ENCODE peak calls at places on chromosomes 6 and 20, in four cellular contexts. E is trophoblast cell, B is neuronal stem cell, H is H1. I is an unnamed sample.
A peak's percentile ranks its signal among the peaks of the same experiment; 100 is the strongest.

GRCh38 chr20:3156811-3157619 is 2.6 kb downstream of the FASTKD5 start:
- DNase-seq in E (peak; percentile 13), B (no peak), H (no peak), I (no peak)

GRCh38 chr6:582370-582769 is 74.5 kb downstream of the HUS1B start:
- DNase-seq in E (no peak), B (peak; percentile 36), H (peak; percentile 63), I (peak; percentile 33)

GRCh38 chr20:46253391-46253790 is 54.9 kb downstream of the CDH22 start:
- DNase-seq in E (no peak), B (no peak), H (no peak), I (no peak)

GRCh38 chr6:113490356-113490755 is 366.8 kb upstream of the MARCKS start:
- DNase-seq in E (no peak), B (no peak), H (no peak), I (no peak)

GRCh38 chr6:119351005-119351394 is 1.4 kb upstream of the MAN1A1 start:
- DNase-seq in E (peak; percentile 45), B (no peak), H (no peak), I (peak; percentile 58)

GRCh38 chr20:62745279-62745958 is 36.8 kb downstream of the NTSR1 start:
- DNase-seq in E (no peak), B (no peak), H (no peak), I (no peak)

GRCh38 chr6:93266418-93266817 is 152.9 kb downstream of the EPHA7 start:
- DNase-seq in E (no peak), B (no peak), H (no peak), I (no peak)

GRCh38 chr6:36863670-36864540 is 10.7 kb downstream of the PPIL1 start:
- DNase-seq in E (no peak), B (no peak), H (no peak), I (no peak)

GRCh38 chr20:9306521-9306920 is 207.9 kb upstream of the LAMP5 start:
- DNase-seq in E (peak; percentile 7), B (no peak), H (no peak), I (peak; percentile 90)

GRCh38 chr6:72621243-72622093 is at the start of gene KCNQ5:
- DNase-seq in E (peak; percentile 14), B (no peak), H (peak; percentile 66), I (peak; percentile 28)

GRCh38 chr6:126542052-126542451 is 202.1 kb downstream of the CENPW start:
- DNase-seq in E (no peak), B (no peak), H (no peak), I (no peak)

GRCh38 chr6:126550323-126550722 is 210.4 kb downstream of the CENPW start:
- DNase-seq in E (no peak), B (no peak), H (peak; percentile 49), I (no peak)

GRCh38 chr6:126548301-126548700 is 208.4 kb downstream of the CENPW start:
- DNase-seq in E (no peak), B (no peak), H (no peak), I (no peak)

DNA sequence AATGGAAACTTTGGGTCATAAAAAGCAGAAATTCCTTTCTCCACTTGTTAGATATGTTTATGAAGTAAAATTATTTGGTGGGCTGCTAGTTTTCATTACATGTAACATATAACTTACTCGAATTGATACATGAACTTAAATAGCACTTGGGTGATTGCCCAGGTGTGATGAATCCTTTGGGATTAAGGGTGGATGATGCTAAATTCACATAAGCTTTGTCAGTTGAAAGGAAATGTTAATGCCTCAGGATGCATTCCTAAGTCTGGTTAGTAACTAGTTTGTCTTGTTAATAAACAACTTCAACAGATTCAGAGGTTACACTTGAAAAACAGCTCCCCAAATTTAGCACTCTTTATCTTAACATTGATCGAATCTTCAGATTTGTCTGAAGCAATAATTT is 206.9 kb downstream of the CENPW start:
- DNase-seq in E (no peak), B (no peak), H (no peak), I (no peak)
- H3K4me2 ChIP-seq in E (no peak overlapping the region), B (no peak overlapping the region), H (no peak overlapping the region), I (no peak overlapping the region)

DNA sequence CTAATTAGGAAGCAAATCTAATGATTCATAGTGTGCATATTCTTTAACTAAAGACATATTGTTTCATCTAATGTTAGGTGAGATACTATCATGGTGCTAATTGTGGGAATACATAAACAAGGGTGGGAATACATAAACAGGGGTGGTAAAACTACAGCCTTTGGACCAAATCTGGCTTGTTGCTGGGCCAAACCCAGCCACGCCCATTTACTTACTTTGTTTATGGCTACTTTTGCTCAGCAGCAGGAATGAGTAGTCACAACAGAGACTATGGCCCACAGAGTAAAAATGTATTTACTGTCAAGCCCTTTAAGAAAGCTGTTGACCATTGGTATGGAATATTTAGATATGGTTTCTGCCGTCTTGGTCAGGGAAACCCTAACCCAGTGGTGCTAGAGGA is 31.7 kb downstream of the FAM135A start:
- DNase-seq in E (no peak), B (no peak), H (no peak), I (no peak)
- H3K4me3 ChIP-seq in E (no peak overlapping the region), B (no peak overlapping the region), H (no peak overlapping the region), I (no peak overlapping the region)

GRCh38 chr6:139137716-139138115 is 2.8 kb downstream of the HECA start:
- DNase-seq in E (no peak), B (no peak), H (no peak), I (no peak)

GRCh38 chr6:139135578-139136545 is 982 bp downstream of the HECA start:
- DNase-seq in E (peak; percentile 54), B (no peak), H (peak; percentile 54), I (peak; percentile 43)

GRCh38 chr6:139133733-139134360 is 1.0 kb upstream of the HECA start:
- DNase-seq in E (no peak), B (no peak), H (no peak), I (no peak)

GRCh38 chr6:139133272-139133671 is 1.6 kb upstream of the HECA start:
- DNase-seq in E (peak; percentile 62), B (no peak), H (no peak), I (no peak)

GRCh38 chr6:139134817-139135577 is at the start of gene HECA:
- DNase-seq in E (peak; percentile 99), B (peak; percentile 88), H (peak; percentile 99), I (peak; percentile 95)
- H2BK12ac ChIP-seq in E (peak within 1 kb of the TSS; percentile 74), B (no peak within 1 kb of the TSS), H (peak within 1 kb of the TSS; percentile 29), I (no peak within 1 kb of the TSS)

GRCh38 chr6:106316376-106316769 is 9.2 kb downstream of the ATG5 start:
- DNase-seq in E (no peak), B (no peak), H (no peak), I (no peak)
- H3K4me2 ChIP-seq in E (no peak overlapping the region), B (no peak overlapping the region), H (no peak overlapping the region), I (no peak overlapping the region)

DNA sequence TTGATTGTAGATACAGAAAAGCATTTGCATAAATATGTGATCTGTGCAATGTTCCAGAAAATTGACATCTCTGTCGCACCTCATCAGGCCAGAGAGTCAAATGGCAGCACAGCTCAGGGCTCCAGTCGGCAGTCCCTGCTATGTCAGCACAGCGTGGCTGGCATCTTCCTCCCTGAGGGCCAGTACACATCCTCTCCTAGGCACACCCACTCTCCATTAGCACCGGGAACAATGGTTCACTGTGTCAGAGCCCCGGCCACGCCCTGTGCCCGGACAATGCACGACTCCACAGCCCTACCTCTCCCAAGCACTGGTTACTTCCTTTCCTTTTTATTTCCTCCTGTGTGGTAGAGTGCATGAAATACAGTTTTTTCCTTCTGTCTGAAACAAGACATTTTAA is 114.9 kb downstream of the FOXC1 start:
- DNase-seq in E (no peak), B (no peak), H (no peak), I (no peak)
- H3K4me3 ChIP-seq in E (no peak overlapping the region), B (no peak overlapping the region), H (no peak overlapping the region), I (no peak overlapping the region)

GRCh38 chr6:157597461-157598312 is 216.7 kb downstream of the ZDHHC14 start:
- DNase-seq in E (peak; percentile 73), B (peak; percentile 20), H (peak; percentile 71), I (peak; percentile 39)

GRCh38 chr6:157599191-157599590 is 218.2 kb downstream of the ZDHHC14 start:
- DNase-seq in E (no peak), B (no peak), H (no peak), I (no peak)

GRCh38 chr6:157596461-157596860 is 215.5 kb downstream of the ZDHHC14 start:
- DNase-seq in E (no peak), B (no peak), H (no peak), I (peak; percentile 15)

GRCh38 chr6:157595768-157596167 is 214.8 kb downstream of the ZDHHC14 start:
- DNase-seq in E (no peak), B (no peak), H (no peak), I (no peak)

GRCh38 chr6:157596886-157597285 is 215.9 kb downstream of the ZDHHC14 start:
- DNase-seq in E (no peak), B (no peak), H (no peak), I (peak; percentile 64)
- H2BK12ac ChIP-seq in E (no peak overlapping the region), B (no peak overlapping the region), H (peak overlapping the region; percentile 22), I (no peak overlapping the region)

GRCh38 chr20:36099106-36099505 is 55.4 kb upstream of the EPB41L1 start:
- DNase-seq in E (no peak), B (no peak), H (no peak), I (no peak)

GRCh38 chr20:36097751-36098151 is 56.8 kb upstream of the EPB41L1 start:
- DNase-seq in E (no peak), B (no peak), H (peak; percentile 64), I (no peak)

GRCh38 chr20:36097331-36097730 is 57.2 kb upstream of the EPB41L1 start:
- DNase-seq in E (peak; percentile 55), B (no peak), H (no peak), I (no peak)

GRCh38 chr20:36096404-36096799 is 58.1 kb upstream of the EPB41L1 start:
- DNase-seq in E (no peak), B (no peak), H (no peak), I (no peak)

DNA sequence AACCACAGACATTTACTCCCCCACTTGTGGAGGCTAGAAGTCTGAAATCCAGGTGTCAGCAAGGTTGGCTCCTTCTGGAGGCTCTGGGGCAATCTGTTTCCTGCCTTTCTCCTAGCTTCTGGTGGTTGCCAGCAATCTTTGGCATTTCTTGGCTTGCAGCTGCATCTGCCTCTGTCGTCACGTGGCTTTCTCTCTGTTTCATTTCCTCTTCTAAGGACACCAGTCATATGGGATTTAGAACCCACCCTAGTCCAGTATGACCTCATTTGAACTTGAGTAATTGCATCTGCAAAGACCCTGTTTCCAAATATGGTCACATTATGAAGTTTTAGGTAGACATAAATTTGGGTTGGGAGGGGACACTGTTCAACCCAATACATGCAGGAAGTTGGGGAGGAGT is 56.2 kb upstream of the EPB41L1 start:
- DNase-seq in E (peak; percentile 27), B (no peak), H (no peak), I (no peak)
- H3K4me2 ChIP-seq in E (no peak overlapping the region), B (no peak overlapping the region), H (no peak overlapping the region), I (no peak overlapping the region)